ENCODE peak calls at places on chromosomes 6 and 20, in five cellular contexts. L, U, K, F and M are unnamed samples. For H3K36me3, the result is how much of the 10 kb centered on the place peaks cover.

GRCh38 chr6:169487579-169488205 is 214.1 kb downstream of the WDR27 start:
- DNase-seq in U (no peak), K (no peak), F (no peak), L (no peak), M (no peak)

GRCh38 chr6:105519954-105520353 is 117.1 kb upstream of the PREP start:
- DNase-seq in U (no peak), L (no peak), K (no peak), F (no peak), M (no peak)

GRCh38 chr20:8967641-8968245 is 101.1 kb upstream of the PLCB4 start:
- DNase-seq in F (no peak), U (no peak), K (no peak), L (no peak), M (no peak)

GRCh38 chr6:11011787-11012234 is 32.3 kb downstream of the ELOVL2 start:
- DNase-seq in F (no peak), K (no peak), U (no peak), L (peak), M (no peak)

GRCh38 chr6:104705095-104705707 is 154.5 kb downstream of the HACE1 start:
- DNase-seq in K (no peak), U (no peak), F (no peak), L (no peak), M (no peak)

GRCh38 chr6:90610671-90611542 is 24.0 kb upstream of the MAP3K7 start:
- DNase-seq in L (no peak), F (peak), U (peak), K (peak), M (peak)

GRCh38 chr20:23702021-23702420 is 13.2 kb upstream of the CST4 start:
- DNase-seq in U (no peak), F (no peak), K (no peak), L (no peak), M (no peak)

GRCh38 chr6:77034161-77034560 is 429.1 kb downstream of the HTR1B start:
- DNase-seq in L (no peak), U (no peak), K (no peak), F (no peak), M (no peak)

GRCh38 chr6:150310539-150310938 is 58.3 kb upstream of the IYD start:
- DNase-seq in U (no peak), K (no peak), L (no peak), F (no peak), M (no peak)

GRCh38 chr6:17650910-17651309 is 50.8 kb downstream of the FAM8A1 start:
- DNase-seq in U (no peak), K (no peak), F (no peak), L (no peak), M (no peak)

GRCh38 chr6:152094992-152095592 is 287.6 kb downstream of the ESR1 start:
- DNase-seq in F (peak), K (no peak), L (peak), U (peak), M (peak)

GRCh38 chr6:54194067-54194466 is 82.8 kb downstream of the MLIP start:
- DNase-seq in F (no peak), L (no peak), U (no peak), K (no peak), M (no peak)

GRCh38 chr6:158852312-158853071 is 33.3 kb upstream of the EZR start:
- DNase-seq in F (no peak), K (no peak), L (no peak), U (no peak), M (no peak)

GRCh38 chr6:40901322-40902055 is 137.5 kb downstream of the UNC5CL start:
- DNase-seq in K (no peak), L (no peak), F (no peak), U (no peak), M (no peak)

GRCh38 chr6:16338577-16339262 is 100.3 kb downstream of the GMPR start:
- DNase-seq in K (peak), F (peak), U (peak), L (no peak), M (no peak)

GRCh38 chr20:31440012-31440659 is at the start of gene DEFB123:
- DNase-seq in L (no peak), K (no peak), U (no peak), F (no peak), M (no peak)
- TF ChIP-seq CTCF in L (no peak), K (peak), U (no peak), F (no peak), M (no peak)

GRCh38 chr6:108115598-108116058 is 41.1 kb upstream of the OSTM1 start:
- DNase-seq in F (no peak), K (peak), U (peak), L (peak), M (peak)
- H3K4me3 ChIP-seq in F (peak), K (peak), U (no peak), L (peak), M (peak)

GRCh38 chr6:41934278-41935189 is 7.1 kb downstream of the CCND3 start:
- DNase-seq in U (no peak), F (no peak), K (no peak), L (no peak), M (no peak)

GRCh38 chr6:41932378-41932777 is 9.2 kb downstream of the CCND3 start:
- DNase-seq in F (no peak), K (no peak), L (no peak), U (no peak), M (no peak)

GRCh38 chr6:41929918-41930317 is 8.6 kb downstream of the BYSL start:
- DNase-seq in L (no peak), F (no peak), U (no peak), K (no peak), M (no peak)

GRCh38 chr6:41935190-41935569 is 6.4 kb downstream of the CCND3 start:
- DNase-seq in K (no peak), U (no peak), L (no peak), F (no peak), M (no peak)

GRCh38 chr6:41931792-41932191 is 9.8 kb downstream of the CCND3 start:
- DNase-seq in L (no peak), U (no peak), K (no peak), F (no peak), M (no peak)
- H3K36me3 ChIP-seq in L (under half), U (under half), K (half or more), F (under half), M (half or more)

DNA sequence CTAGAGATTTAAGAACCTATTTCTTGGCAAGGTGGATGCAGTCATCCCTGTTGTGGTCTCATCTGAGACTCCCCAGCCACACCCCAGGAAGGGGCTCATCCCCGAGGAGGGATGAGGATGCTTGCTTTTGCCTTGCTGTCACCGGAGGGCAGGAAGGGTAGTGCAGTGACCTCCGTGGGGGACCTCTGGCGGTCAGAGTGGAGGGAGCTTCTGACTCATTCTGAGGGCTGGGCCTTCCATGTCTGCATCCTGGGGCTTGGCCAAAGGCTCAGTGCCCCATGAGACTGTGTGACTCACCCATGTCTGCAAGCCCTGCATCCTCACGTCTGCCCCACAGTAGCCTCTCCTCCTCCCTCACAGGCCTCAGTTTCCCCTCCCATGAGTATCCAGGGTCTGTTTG is 38.7 kb downstream of the UQCC2 start:
- DNase-seq in F (peak), U (peak), L (no peak), K (peak), M (no peak)
- TF ChIP-seq CTCF in F (peak), U (no peak), L (peak), K (peak), M (peak)

GRCh38 chr20:46353506-46354206 is 45.4 kb upstream of the CDH22 start:
- DNase-seq in F (no peak), L (no peak), K (no peak), U (no peak), M (peak)
- H3K4me3 ChIP-seq in F (no peak), L (no peak), K (no peak), U (no peak), M (no peak)

GRCh38 chr20:13814672-13815071 is 29.8 kb downstream of the NDUFAF5 start:
- DNase-seq in U (no peak), F (no peak), L (no peak), K (no peak), M (no peak)
- H3K36me3 ChIP-seq in U (under half), F (under half), L (under half), K (half or more), M (half or more)

DNA sequence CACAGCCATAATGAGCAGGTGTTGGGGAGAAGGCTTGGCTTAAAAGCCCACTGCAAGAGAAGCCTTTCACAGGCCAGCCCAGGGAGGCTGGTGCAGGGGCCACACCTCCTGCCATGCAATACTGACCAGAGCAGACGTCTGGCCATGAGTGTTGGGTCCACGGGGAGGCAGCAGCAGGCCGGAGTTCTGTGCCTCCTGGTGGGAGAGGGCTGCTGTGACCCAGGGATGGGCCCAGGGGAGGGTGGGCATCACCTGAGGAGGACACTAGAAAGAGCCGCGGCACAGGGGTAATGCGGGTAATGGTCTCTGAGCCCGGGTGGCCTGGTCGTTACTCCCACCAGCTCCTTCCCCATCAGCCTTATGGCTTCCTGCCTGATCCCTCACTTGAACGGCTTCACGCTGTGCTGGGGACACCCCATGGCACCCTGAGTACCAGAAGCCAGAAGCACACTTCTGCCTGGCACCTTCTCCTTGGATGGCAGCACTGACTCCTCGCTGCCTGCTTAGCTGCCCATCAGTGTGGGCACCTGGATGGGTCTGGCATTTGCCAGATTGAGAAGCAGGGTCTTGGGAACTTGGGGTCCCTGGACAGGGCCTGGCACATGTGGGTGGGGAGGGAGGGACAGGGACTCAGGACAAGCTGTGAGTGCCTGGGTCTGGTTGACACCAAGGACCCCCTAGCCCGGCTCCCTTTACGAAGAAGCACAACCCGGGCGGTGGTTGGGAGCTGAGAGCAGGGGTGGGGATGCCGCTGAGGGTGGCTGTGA is 108.8 kb downstream of the ASXL1 start:
- DNase-seq in L (no peak), K (no peak), U (peak), F (no peak), M (no peak)
- TF ChIP-seq CTCF in L (no peak), K (no peak), U (no peak), F (no peak), M (no peak)

DNA sequence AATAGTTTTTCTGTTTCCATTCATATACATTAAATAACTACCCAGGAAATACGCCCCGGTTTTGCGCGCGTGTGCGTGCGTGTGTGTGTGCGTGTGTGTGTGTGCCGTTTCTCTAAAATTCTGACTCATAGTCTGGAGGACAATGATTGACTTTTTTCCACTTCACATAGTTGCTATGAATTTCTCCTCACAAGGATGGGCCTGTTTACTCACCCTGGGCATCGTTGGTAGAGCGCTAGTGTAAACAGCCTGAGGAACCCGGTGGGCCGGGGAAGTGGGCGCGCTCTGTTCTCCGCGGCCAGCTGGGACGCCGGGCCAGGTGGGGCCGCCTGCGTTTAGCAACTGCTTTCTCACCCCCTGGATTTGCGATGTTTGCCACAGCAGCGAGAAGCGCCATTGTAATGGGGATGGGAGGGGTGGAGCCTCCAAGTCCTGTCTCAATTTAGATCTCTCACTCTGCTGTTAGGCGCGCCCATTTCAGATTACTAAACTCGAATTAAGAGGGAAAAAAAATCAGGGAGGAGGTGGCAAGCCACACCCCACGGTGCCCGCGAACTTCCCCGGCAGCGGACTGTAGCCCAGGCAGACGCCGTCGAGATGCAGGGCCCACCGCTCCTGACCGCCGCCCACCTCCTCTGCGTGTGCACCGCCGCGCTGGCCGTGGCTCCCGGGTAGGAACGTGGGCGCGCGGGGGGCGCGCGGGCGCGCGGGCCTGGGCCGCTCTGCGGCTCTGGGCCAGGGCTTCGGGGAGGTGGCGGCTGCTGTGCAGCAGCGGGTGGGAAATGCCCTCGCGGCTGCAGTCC is at the start of gene CD109:
- DNase-seq in U (peak), K (peak), L (peak), F (peak), M (peak)
- H3K4me3 ChIP-seq in U (no peak), K (peak), L (peak), F (peak), M (peak)